ENCODE peak calls at places on chromosomes 6 and 20, in seven cellular contexts. H is mammary epithelial cell; J is CD4-positive, CD25-positive, alpha-beta regulatory T cell; G is heart right ventricle; B is hepatocyte; E is adipocyte; V is naive thymus-derived CD4-positive, alpha-beta T cell. O is an unnamed sample. For H3K9me3 and H3K4me1, the result is how much of the 10 kb centered on the place peaks cover.

GRCh38 chr6:112150363-112150762 is 63.0 kb downstream of the FAM229B start:
- DNase-seq in H (no peak), J (no peak), G (no peak), B (peak), E (peak), V (no peak), O (no peak)

GRCh38 chr20:63082939-63083735 is 76.4 kb upstream of the BHLHE23 start:
- DNase-seq in H (no peak), J (no peak), G (no peak), B (no peak), E (no peak), V (no peak), O (no peak)

GRCh38 chr20:19993937-19994667 is 23.1 kb upstream of the NAA20 start:
- DNase-seq in H (peak), J (no peak), G (peak), B (no peak), E (peak), V (no peak), O (no peak)

GRCh38 chr6:129679758-129680157 is 30.2 kb downstream of the ARHGAP18 start:
- DNase-seq in H (no peak), J (no peak), G (no peak), B (no peak), E (no peak), V (no peak), O (no peak)

GRCh38 chr20:24933266-24933908 is 15.7 kb upstream of the CST7 start:
- DNase-seq in H (no peak), J (no peak), G (no peak), B (no peak), E (no peak), V (no peak), O (peak)

GRCh38 chr6:151627689-151628444 is 134.1 kb downstream of the CCDC170 start:
- DNase-seq in H (peak), J (no peak), G (no peak), B (peak), E (no peak), V (no peak), O (no peak)

GRCh38 chr20:57998981-57999464 is 229.4 kb downstream of the ANKRD60 start:
- DNase-seq in H (no peak), J (no peak), G (no peak), B (no peak), E (no peak), V (no peak), O (no peak)

GRCh38 chr6:140857734-140858380 is 1274.9 kb upstream of the GJE1 start:
- DNase-seq in H (peak), J (no peak), G (no peak), B (peak), E (peak), V (no peak), O (no peak)

GRCh38 chr6:149856256-149856994 is 7.7 kb downstream of the LRP11 start:
- DNase-seq in H (no peak), J (no peak), G (no peak), B (no peak), E (no peak), V (no peak), O (no peak)

DNA sequence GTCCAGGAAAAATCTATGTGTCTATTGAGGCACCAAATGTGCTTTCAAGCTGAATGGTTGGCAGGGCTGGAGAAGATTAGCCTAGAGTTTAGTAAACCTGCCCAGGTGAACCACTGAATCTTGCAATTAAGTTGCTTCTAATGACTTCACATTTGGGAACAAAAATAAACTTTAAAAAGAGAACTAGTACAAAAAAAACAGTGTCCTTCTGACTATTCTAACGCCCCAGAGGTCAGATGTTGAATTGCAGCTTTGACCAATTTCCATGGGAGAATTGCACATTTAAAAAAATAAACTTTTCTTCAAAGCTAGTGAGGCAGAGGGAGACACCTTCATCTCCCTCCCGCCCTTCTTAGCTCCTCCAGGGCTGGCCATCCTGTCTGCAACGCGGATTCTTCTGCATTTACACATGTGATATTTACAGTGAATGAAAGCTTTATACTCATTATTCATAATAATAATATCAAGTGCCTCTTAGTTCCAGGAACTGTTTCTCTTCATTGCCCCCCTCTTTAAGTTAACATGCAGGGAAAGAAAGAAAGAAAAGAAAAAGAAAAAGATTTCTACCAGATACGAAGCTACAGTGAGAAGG is 270.2 kb downstream of the SMOC2 start:
- DNase-seq in H (no peak), J (no peak), G (no peak), B (peak), E (peak), V (no peak), O (no peak)
- H3K9me3 ChIP-seq in H (under half), J (under half), G (under half), B (under half), E (under half), V (under half), O (under half)

GRCh38 chr6:69783124-69783523 is 13.7 kb downstream of the LMBRD1 start:
- DNase-seq in H (no peak), J (no peak), G (no peak), B (no peak), E (no peak), V (no peak), O (no peak)

GRCh38 chr6:69789573-69789972 is 7.2 kb downstream of the LMBRD1 start:
- DNase-seq in H (no peak), J (no peak), G (no peak), B (no peak), E (no peak), V (no peak), O (no peak)

GRCh38 chr6:69784595-69785377 is 12.0 kb downstream of the LMBRD1 start:
- DNase-seq in H (no peak), J (no peak), G (no peak), B (no peak), E (no peak), V (no peak), O (no peak)

GRCh38 chr6:69790629-69791028 is 6.2 kb downstream of the LMBRD1 start:
- DNase-seq in H (no peak), J (no peak), G (no peak), B (no peak), E (no peak), V (no peak), O (no peak)

GRCh38 chr6:69785697-69786096 is 11.1 kb downstream of the LMBRD1 start:
- DNase-seq in H (no peak), J (no peak), G (no peak), B (no peak), E (no peak), V (no peak), O (no peak)
- H3K4me1 ChIP-seq in H (under half), J (under half), G (under half), B (under half), E (under half), V (under half), O (under half)

GRCh38 chr6:131951576-131952230 is 531 bp upstream of the CCN2 start:
- DNase-seq in H (no peak), J (no peak), G (no peak), B (no peak), E (peak), V (no peak), O (no peak)
- H3K4me3 ChIP-seq in H (no peak), J (no peak), G (peak), B (peak), E (peak), V (no peak), O (peak)

GRCh38 chr20:29878777-29879442 is 1378.6 kb upstream of the DEFB115 start:
- DNase-seq in H (no peak), J (no peak), G (no peak), B (no peak), E (no peak), V (no peak), O (peak)

GRCh38 chr20:29876911-29877285 is 1380.6 kb upstream of the DEFB115 start:
- DNase-seq in H (no peak), J (no peak), G (no peak), B (no peak), E (no peak), V (no peak), O (peak)

GRCh38 chr20:29873946-29874345 is 1383.5 kb upstream of the DEFB115 start:
- DNase-seq in H (no peak), J (no peak), G (no peak), B (peak), E (peak), V (peak), O (peak)

GRCh38 chr20:29878281-29878741 is 1379.2 kb upstream of the DEFB115 start:
- DNase-seq in H (no peak), J (no peak), G (no peak), B (no peak), E (no peak), V (no peak), O (peak)

GRCh38 chr20:29874476-29875202 is 1382.8 kb upstream of the DEFB115 start:
- DNase-seq in H (no peak), J (no peak), G (no peak), B (no peak), E (no peak), V (no peak), O (no peak)
- H3K9me3 ChIP-seq in H (under half), J (under half), G (half or more), B (under half), E (under half), V (under half), O (under half)

DNA sequence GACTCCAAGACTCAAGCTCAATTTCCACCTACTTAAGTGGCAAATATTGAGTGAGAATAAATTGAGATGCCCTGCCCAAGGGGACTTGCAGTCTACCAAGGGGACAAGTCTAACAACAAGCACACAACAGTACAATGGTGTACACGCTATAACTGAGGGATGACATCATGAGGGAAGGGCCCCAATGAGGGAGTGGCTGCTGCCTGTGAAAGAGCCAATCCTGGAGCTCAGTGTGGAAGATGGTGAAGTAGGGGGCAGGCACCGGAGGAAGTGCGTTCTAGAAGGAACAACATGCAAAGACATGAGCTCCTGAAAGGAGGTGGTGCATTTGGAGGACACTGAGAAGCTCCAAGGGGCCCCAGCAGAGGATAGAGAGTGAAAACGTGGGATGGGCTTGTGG is 46.9 kb upstream of the ARMH2 start:
- DNase-seq in H (no peak), J (no peak), G (no peak), B (no peak), E (no peak), V (no peak), O (no peak)
- H3K4me1 ChIP-seq in H (under half), J (under half), G (under half), B (under half), E (under half), V (half or more), O (under half)

DNA sequence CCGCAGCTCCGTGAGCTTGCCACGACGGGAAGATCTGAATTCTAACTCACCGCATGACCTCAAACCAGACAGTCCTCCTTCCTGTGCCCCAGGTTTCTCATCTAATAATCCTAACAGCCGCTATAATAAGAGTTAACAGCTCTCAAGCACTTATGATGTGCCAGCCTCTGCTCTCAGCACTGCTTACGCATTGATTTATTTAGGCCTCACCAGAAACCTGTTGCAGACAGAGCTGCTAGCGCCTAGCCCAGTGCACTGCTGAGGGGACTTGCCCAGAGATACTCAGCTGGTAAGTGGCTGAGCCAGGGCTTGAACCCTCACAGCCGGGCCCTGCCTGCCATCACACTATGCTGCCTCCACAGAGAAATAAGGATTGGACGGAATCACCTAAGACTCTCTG is 37.7 kb downstream of the GRM4 start:
- DNase-seq in H (no peak), J (no peak), G (no peak), B (no peak), E (no peak), V (no peak), O (no peak)
- H3K4me3 ChIP-seq in H (no peak), J (no peak), G (no peak), B (no peak), E (no peak), V (no peak), O (no peak)

GRCh38 chr6:30283761-30284160 is 43.0 kb upstream of the TRIM39 start:
- DNase-seq in H (no peak), J (no peak), G (no peak), B (no peak), E (no peak), V (no peak), O (no peak)
- H3K9me3 ChIP-seq in H (under half), J (half or more), G (half or more), B (half or more), E (half or more), V (half or more), O (under half)

GRCh38 chr6:10610289-10610688 is 84.1 kb downstream of the C6orf52 start:
- DNase-seq in H (no peak), J (no peak), G (peak), B (no peak), E (peak), V (no peak), O (no peak)
- H3K4me1 ChIP-seq in H (under half), J (under half), G (under half), B (under half), E (under half), V (under half), O (under half)

DNA sequence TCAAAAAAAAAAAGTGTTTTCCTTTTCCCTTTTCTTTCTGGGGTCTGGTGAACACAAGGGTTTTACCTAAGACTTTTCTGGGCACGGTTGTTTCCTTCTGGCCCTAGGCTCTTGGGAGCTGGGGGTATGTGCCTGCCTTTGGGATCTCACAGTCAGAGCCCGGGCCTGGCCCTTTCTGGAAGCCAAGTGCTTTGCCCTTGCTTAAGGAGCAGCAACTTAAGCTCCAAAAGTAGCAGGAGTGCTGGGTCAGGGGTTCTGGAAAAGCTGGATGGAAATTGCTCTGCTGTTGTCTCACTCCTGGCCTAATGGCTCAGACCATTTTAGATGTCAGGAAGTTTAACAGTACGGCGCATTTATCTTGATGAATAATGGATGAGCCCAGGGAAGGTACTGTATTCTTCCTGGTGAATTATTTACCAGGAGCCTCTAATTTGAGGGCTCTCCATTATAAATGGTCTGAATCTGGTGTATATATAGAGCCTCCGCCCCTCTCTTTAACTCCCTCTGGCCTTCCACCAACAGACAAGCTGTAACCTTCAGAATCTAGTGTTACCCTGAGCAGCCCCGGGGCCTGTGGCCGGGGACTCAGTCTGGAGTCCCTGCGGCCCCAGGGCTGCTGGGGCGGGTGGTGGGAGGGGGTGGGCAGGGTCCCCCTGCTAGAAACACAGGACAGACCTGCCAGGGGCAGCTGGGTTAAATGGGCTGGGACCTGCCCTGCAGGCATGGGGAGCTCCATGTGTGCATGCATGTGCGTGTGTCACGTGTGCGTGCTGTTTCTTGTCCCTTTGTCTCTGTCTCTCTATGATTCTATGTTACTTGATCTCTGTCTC is 37.5 kb downstream of the PTK7 start:
- DNase-seq in H (no peak), J (no peak), G (no peak), B (no peak), E (peak), V (no peak), O (no peak)
- H3K4me3 ChIP-seq in H (no peak), J (no peak), G (no peak), B (no peak), E (peak), V (no peak), O (no peak)

GRCh38 chr20:36202891-36203338 is 33.4 kb upstream of the AAR2 start:
- DNase-seq in H (peak), J (peak), G (peak), B (peak), E (peak), V (peak), O (peak)

GRCh38 chr20:36199293-36200257 is 36.7 kb upstream of the AAR2 start:
- DNase-seq in H (peak), J (peak), G (peak), B (peak), E (peak), V (peak), O (peak)

GRCh38 chr20:36205026-36205425 is 31.3 kb upstream of the AAR2 start:
- DNase-seq in H (no peak), J (no peak), G (no peak), B (no peak), E (no peak), V (no peak), O (no peak)

GRCh38 chr20:36203861-36204260 is 32.4 kb upstream of the AAR2 start:
- DNase-seq in H (no peak), J (no peak), G (no peak), B (no peak), E (no peak), V (no peak), O (no peak)

GRCh38 chr20:36201198-36201597 is 35.1 kb upstream of the AAR2 start:
- DNase-seq in H (no peak), J (no peak), G (no peak), B (no peak), E (no peak), V (no peak), O (no peak)
- H3K9me3 ChIP-seq in H (under half), J (under half), G (under half), B (under half), E (under half), V (under half), O (under half)